ENCODE peak calls at places on chromosome 4, in seven cellular contexts. L, T, C, J, I, Y and A are unnamed samples.

GRCh38 chr4:121951570-121952110 is at the start of gene TRPC3:
- DNase-seq in L (no peak), T (no peak), C (peak), J (peak), I (peak), Y (peak), A (no peak)

GRCh38 chr4:15953625-15954024 is 9.3 kb downstream of the FGFBP2 start:
- DNase-seq in L (no peak), T (no peak), C (no peak), J (no peak), I (no peak), Y (no peak), A (no peak)

GRCh38 chr4:122156819-122157218 is 4.7 kb downstream of the BLTP1 start:
- DNase-seq in L (no peak), T (no peak), C (no peak), J (no peak), I (no peak), Y (no peak), A (no peak)

GRCh38 chr4:56752985-56753384 is 68.5 kb downstream of the SPINK2 start:
- DNase-seq in L (no peak), T (peak), C (no peak), J (no peak), I (no peak), Y (no peak), A (no peak)

GRCh38 chr4:5460106-5460801 is 248.1 kb downstream of the EVC2 start:
- DNase-seq in L (no peak), T (peak), C (peak), J (no peak), I (no peak), Y (peak), A (no peak)

GRCh38 chr4:140497776-140498636 is at the start of gene MGAT4D:
- DNase-seq in L (no peak), T (no peak), C (peak), J (no peak), I (no peak), Y (no peak), A (no peak)

GRCh38 chr4:41323706-41324105 is 67.0 kb downstream of the UCHL1 start:
- DNase-seq in L (no peak), T (no peak), C (no peak), J (no peak), I (no peak), Y (no peak), A (no peak)

GRCh38 chr4:8457646-8458045 is 17.1 kb downstream of the TRMT44 start:
- DNase-seq in L (no peak), T (no peak), C (no peak), J (no peak), I (no peak), Y (no peak), A (no peak)

GRCh38 chr4:7806724-7807123 is 132.9 kb downstream of the AFAP1 start:
- DNase-seq in L (no peak), T (no peak), C (no peak), J (no peak), I (no peak), Y (no peak), A (no peak)